ENCODE peak calls at places on chromosomes 6 and 20, in nine cellular contexts. One of them, this sample, is unnamed.

GRCh38 chr20:53162251-53162835 is 190.2 kb downstream of the TSHZ2 start:
- DNase-seq in Caco-2: peak; percentile 24
- DNase-seq in mesenchymal stem cell: peak; percentile 68
- DNase-seq in Panc1: no peak
- DNase-seq in GM23248: peak; percentile 86
- DNase-seq in naive thymus-derived CD4-positive, alpha-beta T cell: no peak
- DNase-seq in effector memory CD4-positive, alpha-beta T cell: no peak
- DNase-seq in cardiac muscle cell: peak; percentile 59
- DNase-seq in spleen: no peak
- DNase-seq in this sample: peak; percentile 83

GRCh38 chr6:6379573-6379972 is 59.1 kb upstream of the F13A1 start:
- DNase-seq in GM23248: no peak
- DNase-seq in Caco-2: no peak
- DNase-seq in spleen: no peak
- DNase-seq in effector memory CD4-positive, alpha-beta T cell: no peak
- DNase-seq in cardiac muscle cell: no peak
- DNase-seq in mesenchymal stem cell: no peak
- DNase-seq in Panc1: no peak
- DNase-seq in naive thymus-derived CD4-positive, alpha-beta T cell: no peak
- DNase-seq in this sample: no peak

GRCh38 chr6:56450882-56451739 is 191.6 kb downstream of the DST start:
- DNase-seq in naive thymus-derived CD4-positive, alpha-beta T cell: no peak
- DNase-seq in GM23248: peak; percentile 23
- DNase-seq in mesenchymal stem cell: peak; percentile 32
- DNase-seq in cardiac muscle cell: peak; percentile 88
- DNase-seq in effector memory CD4-positive, alpha-beta T cell: no peak
- DNase-seq in Panc1: no peak
- DNase-seq in Caco-2: no peak
- DNase-seq in spleen: no peak
- DNase-seq in this sample: no peak

GRCh38 chr6:29602564-29603361 is 17.8 kb downstream of the OR2H2 start:
- DNase-seq in cardiac muscle cell: peak; percentile 25
- DNase-seq in naive thymus-derived CD4-positive, alpha-beta T cell: no peak
- DNase-seq in effector memory CD4-positive, alpha-beta T cell: no peak
- DNase-seq in Caco-2: peak; percentile 43
- DNase-seq in spleen: no peak
- DNase-seq in mesenchymal stem cell: peak; percentile 54
- DNase-seq in Panc1: no peak
- DNase-seq in GM23248: peak; percentile 23
- DNase-seq in this sample: no peak

GRCh38 chr6:35473849-35474128 is 5.6 kb downstream of the RPL10A start:
- DNase-seq in naive thymus-derived CD4-positive, alpha-beta T cell: no peak
- DNase-seq in Panc1: no peak
- DNase-seq in mesenchymal stem cell: no peak
- DNase-seq in effector memory CD4-positive, alpha-beta T cell: no peak
- DNase-seq in cardiac muscle cell: no peak
- DNase-seq in spleen: no peak
- DNase-seq in GM23248: no peak
- DNase-seq in Caco-2: no peak
- DNase-seq in this sample: no peak

GRCh38 chr6:158799051-158799792 is 19.9 kb downstream of the EZR start:
- DNase-seq in mesenchymal stem cell: peak; percentile 66
- DNase-seq in naive thymus-derived CD4-positive, alpha-beta T cell: no peak
- DNase-seq in spleen: no peak
- DNase-seq in Caco-2: no peak
- DNase-seq in Panc1: no peak
- DNase-seq in GM23248: peak; percentile 25
- DNase-seq in effector memory CD4-positive, alpha-beta T cell: no peak
- DNase-seq in cardiac muscle cell: peak; percentile 50
- DNase-seq in this sample: no peak

GRCh38 chr6:108621117-108621516 is 60.4 kb downstream of the FOXO3 start:
- DNase-seq in Panc1: peak; percentile 36
- DNase-seq in cardiac muscle cell: peak; percentile 49
- DNase-seq in mesenchymal stem cell: peak; percentile 87
- DNase-seq in effector memory CD4-positive, alpha-beta T cell: no peak
- DNase-seq in spleen: no peak
- DNase-seq in GM23248: peak; percentile 97
- DNase-seq in naive thymus-derived CD4-positive, alpha-beta T cell: no peak
- DNase-seq in Caco-2: no peak
- DNase-seq in this sample: peak; percentile 70

GRCh38 chr20:50487397-50487796 is 22.8 kb upstream of the PTPN1 start:
- DNase-seq in mesenchymal stem cell: no peak
- DNase-seq in spleen: no peak
- DNase-seq in naive thymus-derived CD4-positive, alpha-beta T cell: no peak
- DNase-seq in GM23248: no peak
- DNase-seq in Caco-2: no peak
- DNase-seq in cardiac muscle cell: no peak
- DNase-seq in Panc1: no peak
- DNase-seq in effector memory CD4-positive, alpha-beta T cell: no peak
- DNase-seq in this sample: no peak

GRCh38 chr20:62916703-62917476 is 9.4 kb downstream of the DIDO1 start:
- DNase-seq in cardiac muscle cell: no peak
- DNase-seq in GM23248: no peak
- DNase-seq in Panc1: no peak
- DNase-seq in spleen: no peak
- DNase-seq in mesenchymal stem cell: no peak
- DNase-seq in effector memory CD4-positive, alpha-beta T cell: no peak
- DNase-seq in Caco-2: no peak
- DNase-seq in naive thymus-derived CD4-positive, alpha-beta T cell: no peak
- DNase-seq in this sample: no peak

GRCh38 chr20:4488407-4489339 is 233.0 kb upstream of the PRND start:
- DNase-seq in Caco-2: no peak
- DNase-seq in spleen: no peak
- DNase-seq in naive thymus-derived CD4-positive, alpha-beta T cell: no peak
- DNase-seq in Panc1: no peak
- DNase-seq in effector memory CD4-positive, alpha-beta T cell: no peak
- DNase-seq in cardiac muscle cell: peak; percentile 20
- DNase-seq in GM23248: peak; percentile 94
- DNase-seq in mesenchymal stem cell: peak; percentile 52
- DNase-seq in this sample: peak; percentile 78

GRCh38 chr20:58692579-58693225 is at the start of gene NPEPL1:
- DNase-seq in GM23248: peak; percentile 94
- DNase-seq in mesenchymal stem cell: peak; percentile 68
- DNase-seq in Panc1: no peak
- DNase-seq in naive thymus-derived CD4-positive, alpha-beta T cell: peak; percentile 73
- DNase-seq in spleen: peak; percentile 95
- DNase-seq in effector memory CD4-positive, alpha-beta T cell: peak; percentile 35
- DNase-seq in Caco-2: peak; percentile 93
- DNase-seq in cardiac muscle cell: peak; percentile 90
- DNase-seq in this sample: no peak

GRCh38 chr6:170281331-170282292 is 9.3 kb downstream of the DLL1 start:
- DNase-seq in spleen: peak; percentile 79
- DNase-seq in cardiac muscle cell: no peak
- DNase-seq in naive thymus-derived CD4-positive, alpha-beta T cell: no peak
- DNase-seq in GM23248: no peak
- DNase-seq in Panc1: no peak
- DNase-seq in Caco-2: no peak
- DNase-seq in effector memory CD4-positive, alpha-beta T cell: no peak
- DNase-seq in mesenchymal stem cell: no peak
- DNase-seq in this sample: no peak

GRCh38 chr20:25600632-25601031 is 15.3 kb upstream of the NINL start:
- DNase-seq in naive thymus-derived CD4-positive, alpha-beta T cell: no peak
- DNase-seq in Panc1: no peak
- DNase-seq in spleen: peak; percentile 59
- DNase-seq in Caco-2: no peak
- DNase-seq in effector memory CD4-positive, alpha-beta T cell: no peak
- DNase-seq in mesenchymal stem cell: peak; percentile 53
- DNase-seq in cardiac muscle cell: peak; percentile 44
- DNase-seq in GM23248: no peak
- DNase-seq in this sample: no peak

GRCh38 chr20:34824026-34824860 is 1.2 kb downstream of the NCOA6 start:
- DNase-seq in cardiac muscle cell: peak; percentile 52
- DNase-seq in mesenchymal stem cell: peak; percentile 63
- DNase-seq in Caco-2: peak; percentile 93
- DNase-seq in naive thymus-derived CD4-positive, alpha-beta T cell: peak; percentile 64
- DNase-seq in GM23248: peak; percentile 69
- DNase-seq in Panc1: peak; percentile 46
- DNase-seq in effector memory CD4-positive, alpha-beta T cell: peak; percentile 47
- DNase-seq in spleen: peak; percentile 86
- DNase-seq in this sample: peak; percentile 59

GRCh38 chr6:72464791-72465691 is 156.8 kb upstream of the KCNQ5 start:
- DNase-seq in mesenchymal stem cell: peak; percentile 2
- DNase-seq in spleen: no peak
- DNase-seq in Caco-2: no peak
- DNase-seq in cardiac muscle cell: peak; percentile 57
- DNase-seq in Panc1: peak; percentile 54
- DNase-seq in effector memory CD4-positive, alpha-beta T cell: no peak
- DNase-seq in naive thymus-derived CD4-positive, alpha-beta T cell: no peak
- DNase-seq in GM23248: peak; percentile 88
- DNase-seq in this sample: peak; percentile 86

DNA sequence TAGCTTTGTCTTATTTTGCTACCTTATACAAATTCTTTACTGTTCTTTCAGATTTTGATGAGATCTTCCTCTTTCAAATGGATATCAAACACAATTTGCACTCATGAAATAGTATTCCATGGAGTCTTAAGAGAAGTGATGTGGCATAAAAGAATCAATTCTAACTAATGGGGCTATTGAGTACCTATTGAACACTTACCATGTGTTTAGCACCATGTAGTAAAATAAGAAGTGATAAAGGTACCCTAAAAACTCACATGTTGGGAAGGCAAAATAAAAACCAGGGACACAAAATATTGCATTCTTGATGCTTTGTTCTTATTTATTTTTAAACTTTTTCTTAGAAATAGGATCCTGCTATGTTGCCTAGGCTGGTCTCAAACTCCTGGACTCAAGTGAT is 56.2 kb downstream of the KIF13A start:
- DNase-seq in Caco-2: no peak
- DNase-seq in Panc1: no peak
- DNase-seq in effector memory CD4-positive, alpha-beta T cell: no peak
- DNase-seq in cardiac muscle cell: no peak
- DNase-seq in GM23248: no peak
- DNase-seq in spleen: no peak
- DNase-seq in naive thymus-derived CD4-positive, alpha-beta T cell: no peak
- DNase-seq in mesenchymal stem cell: no peak
- DNase-seq in this sample: no peak
- H3K4me1 ChIP-seq in Caco-2: peaks cover 3% of the 10 kb centered on the region
- H3K4me1 ChIP-seq in Panc1: no peaks in the 10 kb centered on the region
- H3K4me1 ChIP-seq in effector memory CD4-positive, alpha-beta T cell: no peaks in the 10 kb centered on the region
- H3K4me1 ChIP-seq in cardiac muscle cell: peaks cover 73% of the 10 kb centered on the region
- H3K4me1 ChIP-seq in GM23248: peaks cover 54% of the 10 kb centered on the region
- H3K4me1 ChIP-seq in spleen: peaks cover 56% of the 10 kb centered on the region
- H3K4me1 ChIP-seq in naive thymus-derived CD4-positive, alpha-beta T cell: no peaks in the 10 kb centered on the region
- H3K4me1 ChIP-seq in mesenchymal stem cell: peaks cover 11% of the 10 kb centered on the region
- H3K4me1 ChIP-seq in this sample: peaks cover 48% of the 10 kb centered on the region

DNA sequence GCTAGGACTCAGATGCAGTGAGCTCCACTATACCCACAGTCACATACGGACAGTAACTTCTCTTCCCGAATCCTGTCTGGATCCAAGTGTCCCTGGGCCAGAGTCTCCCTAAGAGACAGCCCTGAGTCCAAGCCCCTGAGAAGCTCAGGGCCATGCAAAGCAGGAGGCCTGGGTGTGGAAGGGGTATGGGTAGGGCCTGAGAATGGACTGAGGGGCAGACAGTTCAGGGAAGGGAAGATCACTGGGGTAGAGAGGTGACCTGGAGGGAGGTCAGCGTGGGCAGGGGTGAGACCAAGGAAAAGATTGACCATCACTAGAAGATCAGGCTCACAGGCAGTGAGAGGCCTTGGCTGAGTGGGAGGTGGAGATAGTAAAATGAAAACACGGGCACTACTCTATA is 8.8 kb downstream of the RPS6KA2 start:
- DNase-seq in Caco-2: no peak
- DNase-seq in effector memory CD4-positive, alpha-beta T cell: no peak
- DNase-seq in mesenchymal stem cell: no peak
- DNase-seq in Panc1: no peak
- DNase-seq in spleen: no peak
- DNase-seq in cardiac muscle cell: no peak
- DNase-seq in naive thymus-derived CD4-positive, alpha-beta T cell: no peak
- DNase-seq in GM23248: no peak
- DNase-seq in this sample: no peak
- H3K4me1 ChIP-seq in Caco-2: no peaks in the 10 kb centered on the region
- H3K4me1 ChIP-seq in effector memory CD4-positive, alpha-beta T cell: no peaks in the 10 kb centered on the region
- H3K4me1 ChIP-seq in mesenchymal stem cell: peaks cover 39% of the 10 kb centered on the region
- H3K4me1 ChIP-seq in Panc1: no peaks in the 10 kb centered on the region
- H3K4me1 ChIP-seq in spleen: peaks cover 51% of the 10 kb centered on the region
- H3K4me1 ChIP-seq in cardiac muscle cell: peaks cover 10% of the 10 kb centered on the region
- H3K4me1 ChIP-seq in naive thymus-derived CD4-positive, alpha-beta T cell: no peaks in the 10 kb centered on the region
- H3K4me1 ChIP-seq in GM23248: peaks cover 51% of the 10 kb centered on the region
- H3K4me1 ChIP-seq in this sample: peaks cover 9% of the 10 kb centered on the region

DNA sequence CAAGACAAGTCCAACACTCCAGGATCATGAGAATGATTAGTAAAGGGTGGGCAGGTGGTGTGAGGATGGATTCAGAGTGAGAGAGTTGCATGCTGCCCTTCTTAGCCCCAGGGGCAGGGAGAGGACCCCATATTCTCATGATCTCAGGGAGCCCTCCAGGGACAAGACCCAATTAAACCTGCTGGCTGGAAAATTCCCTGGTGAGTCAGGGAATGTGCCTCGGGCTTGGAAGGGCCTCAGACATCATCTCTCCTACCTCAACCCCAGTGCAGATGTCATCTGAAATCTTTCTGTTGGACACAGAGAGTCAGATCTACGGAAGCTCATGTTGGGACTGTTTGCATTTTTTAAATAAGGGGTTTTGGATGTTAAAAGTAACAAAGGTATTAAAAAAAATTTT is 9.2 kb upstream of the SIRPD start:
- DNase-seq in Caco-2: no peak
- DNase-seq in effector memory CD4-positive, alpha-beta T cell: no peak
- DNase-seq in cardiac muscle cell: no peak
- DNase-seq in GM23248: peak; percentile 70
- DNase-seq in spleen: no peak
- DNase-seq in naive thymus-derived CD4-positive, alpha-beta T cell: no peak
- DNase-seq in mesenchymal stem cell: no peak
- DNase-seq in Panc1: no peak
- DNase-seq in this sample: peak; percentile 38
- H3K4me1 ChIP-seq in Caco-2: no peaks in the 10 kb centered on the region
- H3K4me1 ChIP-seq in effector memory CD4-positive, alpha-beta T cell: no peaks in the 10 kb centered on the region
- H3K4me1 ChIP-seq in cardiac muscle cell: no peaks in the 10 kb centered on the region
- H3K4me1 ChIP-seq in GM23248: peaks cover 21% of the 10 kb centered on the region
- H3K4me1 ChIP-seq in spleen: peaks cover 21% of the 10 kb centered on the region
- H3K4me1 ChIP-seq in naive thymus-derived CD4-positive, alpha-beta T cell: no peaks in the 10 kb centered on the region
- H3K4me1 ChIP-seq in mesenchymal stem cell: peaks cover 6% of the 10 kb centered on the region
- H3K4me1 ChIP-seq in Panc1: no peaks in the 10 kb centered on the region
- H3K4me1 ChIP-seq in this sample: peaks cover 30% of the 10 kb centered on the region

DNA sequence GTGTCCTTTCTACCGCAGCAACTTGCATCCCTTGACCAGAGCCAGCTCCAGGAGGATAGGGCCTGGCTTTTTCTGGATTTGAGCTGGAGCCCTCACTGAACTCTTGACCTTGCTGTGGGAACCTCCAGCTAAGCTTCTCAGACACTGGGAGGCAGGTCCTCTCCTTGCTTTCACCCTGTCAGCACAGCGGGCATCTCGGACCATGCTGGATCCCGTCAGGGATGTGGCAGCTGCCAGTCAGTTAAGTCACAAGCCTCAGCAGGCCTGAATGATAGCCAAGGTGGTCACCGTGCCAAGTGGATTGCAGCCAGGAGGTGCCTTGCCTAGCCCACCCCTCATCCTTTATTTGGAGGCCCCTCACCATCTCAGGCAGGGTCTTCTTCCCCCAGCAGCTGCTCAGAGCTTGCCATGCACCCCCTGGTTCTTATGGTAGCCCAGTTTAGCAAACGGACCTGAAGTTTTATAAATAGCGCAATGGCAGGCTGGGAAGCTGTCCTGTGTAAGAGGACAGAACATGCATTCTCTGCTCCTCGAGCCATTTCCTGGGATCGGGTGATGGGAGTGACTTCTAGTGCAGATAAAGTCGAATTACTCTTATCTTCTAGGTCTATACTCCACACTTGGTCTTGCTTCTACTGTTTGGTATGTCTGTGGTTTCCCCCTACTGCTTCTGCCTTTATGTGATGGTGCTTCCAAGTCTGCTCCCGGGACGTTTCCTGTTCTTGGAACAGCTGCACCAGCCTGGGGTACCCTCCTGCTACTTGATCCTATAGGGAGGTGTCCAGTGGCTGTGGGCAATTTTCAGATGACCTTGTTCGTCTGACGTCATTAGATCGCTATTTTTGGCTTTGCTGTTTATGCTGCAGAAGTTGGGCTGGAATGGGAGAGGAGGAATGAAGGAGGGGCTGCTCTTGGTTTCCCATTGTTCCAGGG is 7.1 kb upstream of the MYLK2 start:
- DNase-seq in Caco-2: no peak
- DNase-seq in cardiac muscle cell: peak; percentile 76
- DNase-seq in naive thymus-derived CD4-positive, alpha-beta T cell: no peak
- DNase-seq in GM23248: peak; percentile 43
- DNase-seq in effector memory CD4-positive, alpha-beta T cell: no peak
- DNase-seq in spleen: no peak
- DNase-seq in mesenchymal stem cell: peak; percentile 83
- DNase-seq in Panc1: no peak
- DNase-seq in this sample: no peak
- H3K4me1 ChIP-seq in Caco-2: no peaks in the 10 kb centered on the region
- H3K4me1 ChIP-seq in cardiac muscle cell: peaks cover 29% of the 10 kb centered on the region
- H3K4me1 ChIP-seq in naive thymus-derived CD4-positive, alpha-beta T cell: no peaks in the 10 kb centered on the region
- H3K4me1 ChIP-seq in GM23248: peaks cover 19% of the 10 kb centered on the region
- H3K4me1 ChIP-seq in effector memory CD4-positive, alpha-beta T cell: no peaks in the 10 kb centered on the region
- H3K4me1 ChIP-seq in spleen: peaks cover 27% of the 10 kb centered on the region
- H3K4me1 ChIP-seq in mesenchymal stem cell: peaks cover 34% of the 10 kb centered on the region
- H3K4me1 ChIP-seq in Panc1: peaks cover 40% of the 10 kb centered on the region
- H3K4me1 ChIP-seq in this sample: no peaks in the 10 kb centered on the region

This sample was measured in foreskin keratinocyte.